ENCODE peak calls at places on chromosomes 4 and X, in ten cellular contexts. One of them, this sample, is unnamed.

GRCh38 chr4:101217353-101218031 is 129.8 kb downstream of the PPP3CA start:
- DNase-seq in GM13976: no peak
- DNase-seq in glutamatergic neuron: no peak
- DNase-seq in AG04449: no peak
- DNase-seq in heart right ventricle: no peak
- DNase-seq in progenitor cell of endocrine pancreas: no peak
- DNase-seq in A673: no peak
- DNase-seq in A549: no peak
- DNase-seq in pancreas: no peak
- DNase-seq in HFFc6: peak
- DNase-seq in this sample: no peak

GRCh38 chr4:101527186-101527585 is 179.9 kb upstream of the PPP3CA start:
- DNase-seq in glutamatergic neuron: no peak
- DNase-seq in A673: no peak
- DNase-seq in GM13976: peak
- DNase-seq in progenitor cell of endocrine pancreas: no peak
- DNase-seq in HFFc6: no peak
- DNase-seq in pancreas: no peak
- DNase-seq in A549: no peak
- DNase-seq in AG04449: no peak
- DNase-seq in heart right ventricle: no peak
- DNase-seq in this sample: no peak

GRCh38 chrX:69090022-69090421 is 75.2 kb downstream of the PJA1 start:
- DNase-seq in progenitor cell of endocrine pancreas: no peak
- DNase-seq in GM13976: no peak
- DNase-seq in AG04449: no peak
- DNase-seq in A673: no peak
- DNase-seq in heart right ventricle: no peak
- DNase-seq in A549: no peak
- DNase-seq in glutamatergic neuron: no peak
- DNase-seq in pancreas: no peak
- DNase-seq in HFFc6: no peak
- DNase-seq in this sample: no peak

GRCh38 chr4:39528056-39528465 is 822 bp upstream of the UGDH start:
- DNase-seq in HFFc6: peak
- DNase-seq in pancreas: no peak
- DNase-seq in A549: peak
- DNase-seq in heart right ventricle: no peak
- DNase-seq in progenitor cell of endocrine pancreas: no peak
- DNase-seq in A673: peak
- DNase-seq in GM13976: no peak
- DNase-seq in AG04449: no peak
- DNase-seq in glutamatergic neuron: no peak
- DNase-seq in this sample: no peak

GRCh38 chr4:142600952-142601351 is 245.1 kb downstream of the INPP4B start:
- DNase-seq in GM13976: no peak
- DNase-seq in AG04449: no peak
- DNase-seq in progenitor cell of endocrine pancreas: no peak
- DNase-seq in pancreas: no peak
- DNase-seq in A549: no peak
- DNase-seq in heart right ventricle: no peak
- DNase-seq in glutamatergic neuron: no peak
- DNase-seq in A673: no peak
- DNase-seq in HFFc6: no peak
- DNase-seq in this sample: no peak

GRCh38 chrX:15675490-15675921 is 10.9 kb upstream of the CLTRN start:
- DNase-seq in glutamatergic neuron: peak
- DNase-seq in HFFc6: no peak
- DNase-seq in GM13976: peak
- DNase-seq in AG04449: peak
- DNase-seq in A673: peak
- DNase-seq in A549: peak
- DNase-seq in heart right ventricle: peak
- DNase-seq in progenitor cell of endocrine pancreas: peak
- DNase-seq in pancreas: peak
- DNase-seq in this sample: peak

GRCh38 chr4:71941001-71941400 is 90.8 kb upstream of the NPFFR2 start:
- DNase-seq in HFFc6: no peak
- DNase-seq in GM13976: peak
- DNase-seq in pancreas: no peak
- DNase-seq in glutamatergic neuron: peak
- DNase-seq in A673: peak
- DNase-seq in progenitor cell of endocrine pancreas: no peak
- DNase-seq in AG04449: no peak
- DNase-seq in A549: no peak
- DNase-seq in heart right ventricle: no peak
- DNase-seq in this sample: no peak

GRCh38 chr4:168408620-168409019 is 71.7 kb downstream of the DDX60L start:
- DNase-seq in A549: no peak
- DNase-seq in pancreas: no peak
- DNase-seq in glutamatergic neuron: no peak
- DNase-seq in GM13976: no peak
- DNase-seq in AG04449: peak
- DNase-seq in A673: peak
- DNase-seq in HFFc6: peak
- DNase-seq in heart right ventricle: peak
- DNase-seq in progenitor cell of endocrine pancreas: no peak
- DNase-seq in this sample: peak

GRCh38 chr4:140344111-140344510 is 29.3 kb upstream of the SCOC start:
- DNase-seq in A549: no peak
- DNase-seq in pancreas: peak
- DNase-seq in AG04449: no peak
- DNase-seq in HFFc6: no peak
- DNase-seq in A673: no peak
- DNase-seq in progenitor cell of endocrine pancreas: no peak
- DNase-seq in heart right ventricle: no peak
- DNase-seq in GM13976: no peak
- DNase-seq in glutamatergic neuron: no peak
- DNase-seq in this sample: no peak

GRCh38 chrX:21946925-21947641 is 6.6 kb downstream of the SMS start:
- DNase-seq in AG04449: no peak
- DNase-seq in pancreas: no peak
- DNase-seq in glutamatergic neuron: no peak
- DNase-seq in HFFc6: peak
- DNase-seq in A549: no peak
- DNase-seq in heart right ventricle: no peak
- DNase-seq in GM13976: no peak
- DNase-seq in progenitor cell of endocrine pancreas: no peak
- DNase-seq in A673: peak
- DNase-seq in this sample: no peak

GRCh38 chr4:33037464-33037863 is 2317.3 kb downstream of the PCDH7 start:
- DNase-seq in AG04449: no peak
- DNase-seq in HFFc6: no peak
- DNase-seq in GM13976: no peak
- DNase-seq in heart right ventricle: no peak
- DNase-seq in progenitor cell of endocrine pancreas: no peak
- DNase-seq in A673: no peak
- DNase-seq in glutamatergic neuron: no peak
- DNase-seq in pancreas: no peak
- DNase-seq in A549: no peak
- DNase-seq in this sample: no peak

GRCh38 chr4:6463311-6464289 is 8.8 kb downstream of the PPP2R2C start:
- DNase-seq in heart right ventricle: no peak
- DNase-seq in A673: no peak
- DNase-seq in A549: no peak
- DNase-seq in pancreas: no peak
- DNase-seq in HFFc6: no peak
- DNase-seq in progenitor cell of endocrine pancreas: peak
- DNase-seq in glutamatergic neuron: no peak
- DNase-seq in AG04449: no peak
- DNase-seq in GM13976: peak
- DNase-seq in this sample: no peak

DNA sequence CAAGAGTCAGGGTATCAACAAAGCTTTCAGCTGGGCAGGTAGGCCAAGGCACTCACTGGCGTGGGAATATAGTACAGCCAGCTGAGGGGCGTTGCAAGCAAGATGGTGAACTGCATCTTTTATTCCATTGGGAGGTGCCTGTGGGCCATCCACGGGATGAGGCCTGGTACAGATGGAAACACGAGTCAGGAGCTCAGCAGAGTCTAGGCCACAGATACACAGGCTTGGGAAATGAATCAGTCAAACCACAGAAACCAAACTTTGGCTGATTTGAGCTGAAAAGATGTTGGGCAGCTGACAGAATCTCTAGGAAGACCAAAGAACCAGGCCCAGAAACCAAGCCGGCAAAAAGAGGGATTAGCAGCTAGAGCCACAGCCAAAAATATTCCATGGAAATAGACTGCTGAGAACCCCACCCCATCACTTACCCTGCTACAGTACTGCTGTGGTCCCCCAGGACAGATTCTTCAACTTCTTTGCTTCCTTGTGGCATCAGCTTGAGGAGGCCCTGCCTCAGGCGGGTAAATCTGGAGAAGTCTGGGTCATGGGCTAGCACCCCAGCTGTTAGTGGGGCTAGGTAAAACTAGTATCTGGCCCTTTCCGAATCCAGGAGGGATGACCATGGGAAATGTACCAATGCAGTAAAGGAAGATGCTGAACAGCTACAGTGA is 75.4 kb downstream of the TMEM131L start:
- DNase-seq in heart right ventricle: no peak
- DNase-seq in progenitor cell of endocrine pancreas: no peak
- DNase-seq in HFFc6: peak
- DNase-seq in A673: no peak
- DNase-seq in AG04449: peak
- DNase-seq in GM13976: no peak
- DNase-seq in A549: no peak
- DNase-seq in pancreas: no peak
- DNase-seq in glutamatergic neuron: no peak
- DNase-seq in this sample: no peak
- TF ChIP-seq CTCF in heart right ventricle: no peak
- TF ChIP-seq CTCF in progenitor cell of endocrine pancreas: no peak
- TF ChIP-seq CTCF in HFFc6: peak
- TF ChIP-seq CTCF in A673: no peak
- TF ChIP-seq CTCF in AG04449: peak
- TF ChIP-seq CTCF in GM13976: no peak
- TF ChIP-seq CTCF in A549: no peak
- TF ChIP-seq CTCF in pancreas: no peak
- TF ChIP-seq CTCF in glutamatergic neuron: no peak
- TF ChIP-seq CTCF in this sample: no peak

DNA sequence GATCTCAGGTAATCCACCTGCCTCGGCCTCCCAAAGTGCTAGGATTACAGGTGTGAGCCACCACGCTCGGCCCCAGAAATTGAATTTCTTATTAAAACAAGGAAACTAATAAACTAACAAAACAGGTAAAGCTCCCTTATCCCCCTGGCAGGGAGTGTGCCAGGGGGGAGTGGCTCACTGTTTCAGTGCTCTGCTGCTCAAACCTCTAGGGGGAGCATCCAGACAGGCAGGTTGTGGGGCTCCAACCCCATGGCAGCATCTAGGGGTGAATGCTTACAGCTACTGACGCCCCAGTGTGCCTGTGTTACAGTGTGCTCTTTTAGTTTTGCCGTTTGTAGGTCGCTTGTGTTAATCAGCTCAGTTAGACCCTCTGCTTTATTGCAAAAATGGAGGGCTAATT is 605.0 kb downstream of the GABRG1 start:
- DNase-seq in HFFc6: no peak
- DNase-seq in pancreas: no peak
- DNase-seq in heart right ventricle: no peak
- DNase-seq in glutamatergic neuron: no peak
- DNase-seq in AG04449: no peak
- DNase-seq in progenitor cell of endocrine pancreas: no peak
- DNase-seq in GM13976: no peak
- DNase-seq in A549: no peak
- DNase-seq in A673: no peak
- DNase-seq in this sample: no peak
- TF ChIP-seq CTCF in HFFc6: no peak
- TF ChIP-seq CTCF in pancreas: no peak
- TF ChIP-seq CTCF in heart right ventricle: no peak
- TF ChIP-seq CTCF in glutamatergic neuron: no peak
- TF ChIP-seq CTCF in AG04449: no peak
- TF ChIP-seq CTCF in progenitor cell of endocrine pancreas: no peak
- TF ChIP-seq CTCF in GM13976: no peak
- TF ChIP-seq CTCF in A549: no peak
- TF ChIP-seq CTCF in A673: no peak
- TF ChIP-seq CTCF in this sample: no peak

DNA sequence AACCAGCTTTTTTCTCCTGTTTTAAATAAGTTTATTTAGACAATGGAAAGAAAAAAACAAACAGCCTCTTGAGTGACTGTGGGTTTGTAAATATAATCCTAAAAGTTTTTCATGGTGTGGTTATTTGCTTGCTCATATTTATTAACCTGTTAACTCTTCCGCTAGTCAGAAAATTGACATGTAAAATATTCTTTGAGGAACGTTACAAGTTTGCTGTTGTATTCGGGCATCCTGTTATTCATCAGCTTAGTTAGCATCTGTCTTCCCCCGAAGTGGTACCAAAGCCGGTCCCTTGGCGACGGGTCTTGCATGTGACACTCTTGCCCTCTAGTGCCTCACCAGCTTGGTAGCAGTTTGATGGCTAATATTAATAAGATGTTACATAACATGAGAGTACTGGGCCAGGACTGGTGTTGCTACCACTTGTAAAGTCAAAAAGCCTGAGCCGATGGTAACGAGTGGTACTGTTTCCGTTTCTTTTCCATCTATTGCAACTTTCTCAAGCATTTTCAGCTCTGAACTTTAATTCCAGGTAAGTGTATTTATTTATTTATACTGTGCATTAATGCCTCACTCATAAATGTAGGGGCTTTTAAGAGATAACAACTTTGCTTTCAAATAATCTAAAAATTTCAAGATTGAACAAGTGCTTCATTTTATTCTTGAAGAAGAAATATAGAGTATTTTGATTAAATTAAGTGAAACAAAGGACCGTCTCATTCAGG is at the start of gene NDST3:
- DNase-seq in A673: peak
- DNase-seq in glutamatergic neuron: peak
- DNase-seq in GM13976: peak
- DNase-seq in progenitor cell of endocrine pancreas: peak
- DNase-seq in heart right ventricle: peak
- DNase-seq in A549: peak
- DNase-seq in AG04449: no peak
- DNase-seq in HFFc6: peak
- DNase-seq in pancreas: peak
- DNase-seq in this sample: peak
- TF ChIP-seq CTCF in A673: peak
- TF ChIP-seq CTCF in glutamatergic neuron: peak
- TF ChIP-seq CTCF in GM13976: no peak
- TF ChIP-seq CTCF in progenitor cell of endocrine pancreas: peak
- TF ChIP-seq CTCF in heart right ventricle: no peak
- TF ChIP-seq CTCF in A549: peak
- TF ChIP-seq CTCF in AG04449: peak
- TF ChIP-seq CTCF in HFFc6: peak
- TF ChIP-seq CTCF in pancreas: no peak
- TF ChIP-seq CTCF in this sample: peak

GRCh38 chr4:54428940-54429339 is 199.8 kb downstream of the PDGFRA start:
- DNase-seq in glutamatergic neuron: no peak
- DNase-seq in GM13976: no peak
- DNase-seq in pancreas: no peak
- DNase-seq in AG04449: no peak
- DNase-seq in heart right ventricle: no peak
- DNase-seq in HFFc6: no peak
- DNase-seq in A673: no peak
- DNase-seq in progenitor cell of endocrine pancreas: no peak
- DNase-seq in A549: no peak
- DNase-seq in this sample: no peak

GRCh38 chr4:54427826-54428225 is 198.7 kb downstream of the PDGFRA start:
- DNase-seq in progenitor cell of endocrine pancreas: no peak
- DNase-seq in GM13976: no peak
- DNase-seq in A549: no peak
- DNase-seq in pancreas: no peak
- DNase-seq in A673: no peak
- DNase-seq in heart right ventricle: no peak
- DNase-seq in HFFc6: no peak
- DNase-seq in glutamatergic neuron: no peak
- DNase-seq in AG04449: no peak
- DNase-seq in this sample: no peak

GRCh38 chr4:54433686-54434085 is 204.6 kb downstream of the PDGFRA start:
- DNase-seq in HFFc6: peak
- DNase-seq in heart right ventricle: no peak
- DNase-seq in pancreas: no peak
- DNase-seq in A549: no peak
- DNase-seq in progenitor cell of endocrine pancreas: no peak
- DNase-seq in A673: peak
- DNase-seq in glutamatergic neuron: no peak
- DNase-seq in AG04449: no peak
- DNase-seq in GM13976: no peak
- DNase-seq in this sample: no peak
- TF ChIP-seq CTCF in HFFc6: peak
- TF ChIP-seq CTCF in heart right ventricle: peak
- TF ChIP-seq CTCF in pancreas: no peak
- TF ChIP-seq CTCF in A549: no peak
- TF ChIP-seq CTCF in progenitor cell of endocrine pancreas: peak
- TF ChIP-seq CTCF in A673: peak
- TF ChIP-seq CTCF in glutamatergic neuron: peak
- TF ChIP-seq CTCF in AG04449: peak
- TF ChIP-seq CTCF in GM13976: no peak
- TF ChIP-seq CTCF in this sample: peak